ENCODE peak calls at places on chromosomes 6 and 20, in ten cellular contexts. W is nephron progenitor cell; Z is suprapubic skin; P is endothelial cell; Q is lung; K is HCT116; B is fibroblast of villous mesenchyme; D is breast epithelium; H is GM12865; S is activated CD8-positive, alpha-beta T cell treated with anti-CD3 and anti-CD28 coated beads for 36 hours. R is an unnamed sample.

GRCh38 chr6:26607434-26608230 is 10.9 kb downstream of the ABT1 start:
- DNase-seq in W (peak), Z (no peak), P (peak), Q (peak), K (peak), B (peak), D (no peak), H (peak), S (peak), R (no peak)

GRCh38 chr6:121430514-121431460 is 4.7 kb upstream of the GJA1 start:
- DNase-seq in W (no peak), Z (no peak), P (no peak), Q (no peak), K (peak), B (peak), D (no peak), H (no peak), S (no peak), R (no peak)

GRCh38 chr6:131954775-131955107 is 3.6 kb upstream of the CCN2 start:
- DNase-seq in W (no peak), Z (no peak), P (no peak), Q (peak), K (no peak), B (peak), D (peak), H (no peak), S (no peak), R (no peak)

GRCh38 chr20:32478576-32478975 is 106.6 kb downstream of the NOL4L start:
- DNase-seq in W (no peak), Z (no peak), P (no peak), Q (no peak), K (no peak), B (no peak), D (no peak), H (no peak), S (no peak), R (no peak)

GRCh38 chr6:116450769-116451740 is 10.1 kb upstream of the CALHM6 start:
- DNase-seq in W (no peak), Z (no peak), P (peak), Q (no peak), K (no peak), B (no peak), D (no peak), H (peak), S (peak), R (no peak)

GRCh38 chr20:13868331-13868730 is 83.5 kb downstream of the NDUFAF5 start:
- DNase-seq in W (no peak), Z (no peak), P (no peak), Q (no peak), K (no peak), B (no peak), D (no peak), H (no peak), S (no peak), R (no peak)

GRCh38 chr6:27757307-27757706 is 154.9 kb downstream of the OR2B2 start:
- DNase-seq in W (peak), Z (no peak), P (peak), Q (no peak), K (no peak), B (no peak), D (no peak), H (peak), S (peak), R (no peak)

GRCh38 chr20:21184810-21185209 is 58.9 kb downstream of the KIZ start:
- DNase-seq in W (no peak), Z (no peak), P (no peak), Q (no peak), K (no peak), B (peak), D (no peak), H (no peak), S (no peak), R (no peak)

GRCh38 chr6:5126214-5126613 is 41.1 kb downstream of the PPP1R3G start:
- DNase-seq in W (no peak), Z (no peak), P (no peak), Q (no peak), K (no peak), B (peak), D (no peak), H (no peak), S (no peak), R (no peak)

GRCh38 chr20:20894753-20895152 is 182.3 kb upstream of the RALGAPA2 start:
- DNase-seq in W (no peak), Z (no peak), P (no peak), Q (no peak), K (no peak), B (no peak), D (no peak), H (no peak), S (no peak), R (no peak)

GRCh38 chr20:18588554-18589043 is 745 bp downstream of the DTD1 start:
- DNase-seq in W (peak), Z (no peak), P (no peak), Q (no peak), K (no peak), B (no peak), D (no peak), H (peak), S (no peak), R (no peak)

GRCh38 chr6:21616005-21616404 is 22.5 kb downstream of the SOX4 start:
- DNase-seq in W (no peak), Z (no peak), P (peak), Q (no peak), K (no peak), B (no peak), D (no peak), H (no peak), S (no peak), R (no peak)

GRCh38 chr6:13454286-13455221 is 32.8 kb downstream of the GFOD1 start:
- DNase-seq in W (no peak), Z (peak), P (no peak), Q (peak), K (no peak), B (peak), D (no peak), H (peak), S (peak), R (peak)

GRCh38 chr6:35396991-35397390 is 54.6 kb downstream of the PPARD start:
- DNase-seq in W (no peak), Z (no peak), P (no peak), Q (no peak), K (no peak), B (no peak), D (no peak), H (no peak), S (no peak), R (no peak)

GRCh38 chr6:56637640-56638039 is 5.0 kb downstream of the DST start:
- DNase-seq in W (no peak), Z (no peak), P (no peak), Q (no peak), K (peak), B (peak), D (no peak), H (peak), S (no peak), R (no peak)

GRCh38 chr6:132413501-132413805 is 12.2 kb upstream of the MOXD1 start:
- DNase-seq in W (no peak), Z (no peak), P (no peak), Q (no peak), K (no peak), B (no peak), D (no peak), H (no peak), S (no peak), R (no peak)

GRCh38 chr6:37011656-37012378 is 6.4 kb downstream of the FGD2 start:
- DNase-seq in W (no peak), Z (no peak), P (no peak), Q (no peak), K (no peak), B (peak), D (no peak), H (no peak), S (no peak), R (no peak)

GRCh38 chr6:8392569-8392968 is 42.8 kb downstream of the SLC35B3 start:
- DNase-seq in W (no peak), Z (no peak), P (no peak), Q (no peak), K (no peak), B (no peak), D (no peak), H (peak), S (no peak), R (no peak)

GRCh38 chr6:9499709-9500108 is 915.2 kb downstream of the TFAP2A start:
- DNase-seq in W (no peak), Z (no peak), P (no peak), Q (no peak), K (no peak), B (no peak), D (no peak), H (peak), S (no peak), R (no peak)

GRCh38 chr6:108947114-108947854 is 99.1 kb downstream of the ARMC2 start:
- DNase-seq in W (no peak), Z (no peak), P (no peak), Q (no peak), K (no peak), B (peak), D (no peak), H (no peak), S (no peak), R (no peak)

GRCh38 chr6:45554596-45554995 is 176.9 kb upstream of the SUPT3H start:
- DNase-seq in W (no peak), Z (no peak), P (no peak), Q (no peak), K (no peak), B (peak), D (no peak), H (no peak), S (no peak), R (no peak)

GRCh38 chr6:132797975-132798819 is at the start of gene SLC18B1:
- DNase-seq in W (peak), Z (peak), P (peak), Q (peak), K (no peak), B (no peak), D (no peak), H (peak), S (peak), R (peak)

GRCh38 chr6:99736302-99736701 is 129.7 kb downstream of the PRDM13 start:
- DNase-seq in W (no peak), Z (no peak), P (no peak), Q (no peak), K (peak), B (no peak), D (no peak), H (peak), S (peak), R (no peak)

GRCh38 chr6:35173068-35174042 is 32.2 kb upstream of the TCP11 start:
- DNase-seq in W (no peak), Z (no peak), P (no peak), Q (no peak), K (no peak), B (peak), D (no peak), H (peak), S (no peak), R (no peak)

GRCh38 chr6:26216886-26217713 is 129.9 kb downstream of the HFE start:
- DNase-seq in W (peak), Z (peak), P (peak), Q (peak), K (no peak), B (peak), D (peak), H (peak), S (peak), R (peak)

GRCh38 chr6:148793721-148794120 is 46.9 kb downstream of the UST start:
- DNase-seq in W (no peak), Z (no peak), P (no peak), Q (no peak), K (no peak), B (no peak), D (no peak), H (no peak), S (no peak), R (no peak)

GRCh38 chr20:41738584-41739193 is 120.5 kb upstream of the CHD6 start:
- DNase-seq in W (peak), Z (no peak), P (peak), Q (no peak), K (peak), B (peak), D (peak), H (peak), S (peak), R (peak)

GRCh38 chr20:25623736-25624499 is at the start of gene NANP:
- DNase-seq in W (peak), Z (peak), P (peak), Q (peak), K (peak), B (peak), D (peak), H (peak), S (peak), R (peak)

GRCh38 chr6:154499854-154500589 is 10.5 kb downstream of the CNKSR3 start:
- DNase-seq in W (no peak), Z (no peak), P (no peak), Q (no peak), K (no peak), B (no peak), D (no peak), H (no peak), S (no peak), R (no peak)

GRCh38 chr20:58237318-58238182 is 9.1 kb upstream of the ANKRD60 start:
- DNase-seq in W (no peak), Z (no peak), P (no peak), Q (no peak), K (no peak), B (peak), D (no peak), H (no peak), S (no peak), R (no peak)

DNA sequence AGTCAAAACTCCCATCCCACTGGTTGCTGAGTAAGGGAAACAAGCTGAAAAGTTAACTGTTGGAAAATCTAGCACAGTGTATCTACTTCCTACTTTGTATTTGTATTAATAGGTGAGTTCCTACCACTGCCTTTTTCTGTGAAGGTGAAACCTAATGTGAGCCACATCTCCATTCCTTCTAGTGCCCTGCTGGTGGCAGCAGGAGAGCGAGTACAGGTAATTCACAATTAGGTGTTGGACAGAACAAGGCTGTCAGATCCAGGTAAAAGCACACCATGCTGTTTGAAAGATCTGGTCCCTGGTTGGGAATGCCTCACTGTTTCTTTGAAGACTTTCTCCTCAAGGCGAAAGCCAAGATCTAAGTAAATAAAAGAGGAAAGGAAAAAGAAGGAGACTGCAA is 528.4 kb downstream of the PKHD1 start:
- DNase-seq in W (no peak), Z (no peak), P (no peak), Q (no peak), K (no peak), B (no peak), D (no peak), H (peak), S (no peak), R (no peak)
- TF ChIP-seq CTCF in W (no peak), Z (no peak), P (no peak), Q (no peak), K (no peak), B (no peak), D (peak), H (no peak), S (no peak), R (no peak)

GRCh38 chr6:33085627-33086026 is 9.8 kb downstream of the HLA-DPB1 start:
- DNase-seq in W (no peak), Z (no peak), P (no peak), Q (no peak), K (no peak), B (no peak), D (no peak), H (no peak), S (no peak), R (no peak)

GRCh38 chr6:33079575-33079974 is 3.8 kb downstream of the HLA-DPB1 start:
- DNase-seq in W (no peak), Z (no peak), P (no peak), Q (no peak), K (no peak), B (no peak), D (no peak), H (no peak), S (no peak), R (no peak)

GRCh38 chr6:33080127-33081089 is 4.6 kb downstream of the HLA-DPB1 start:
- DNase-seq in W (peak), Z (peak), P (peak), Q (peak), K (no peak), B (peak), D (no peak), H (no peak), S (peak), R (peak)

GRCh38 chr6:33081098-33081824 is 5.5 kb downstream of the HLA-DPB1 start:
- DNase-seq in W (no peak), Z (no peak), P (no peak), Q (no peak), K (no peak), B (no peak), D (no peak), H (no peak), S (no peak), R (no peak)

DNA sequence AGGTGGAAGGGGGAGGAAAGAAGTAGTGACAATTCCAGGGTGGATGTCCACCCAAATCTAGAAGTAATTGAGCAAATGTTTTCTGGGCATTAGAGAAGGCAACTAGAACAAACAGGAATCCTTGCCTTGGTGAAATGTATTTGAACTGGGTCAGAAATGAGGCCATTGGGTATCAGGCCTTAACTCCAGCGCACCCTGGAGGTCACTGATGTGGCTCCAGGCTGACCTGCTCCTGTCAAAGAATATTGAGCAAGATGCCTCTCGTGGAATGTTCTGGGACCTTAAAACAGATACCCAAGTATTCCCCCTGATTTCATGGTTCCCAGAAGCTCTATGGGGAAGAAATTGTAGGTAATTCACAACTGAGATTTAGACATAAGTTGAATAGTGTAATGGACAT is 6.9 kb downstream of the HLA-DPB1 start:
- DNase-seq in W (peak), Z (no peak), P (peak), Q (no peak), K (peak), B (peak), D (no peak), H (peak), S (peak), R (peak)
- TF ChIP-seq CTCF in W (peak), Z (no peak), P (no peak), Q (no peak), K (peak), B (peak), D (peak), H (peak), S (no peak), R (peak)

DNA sequence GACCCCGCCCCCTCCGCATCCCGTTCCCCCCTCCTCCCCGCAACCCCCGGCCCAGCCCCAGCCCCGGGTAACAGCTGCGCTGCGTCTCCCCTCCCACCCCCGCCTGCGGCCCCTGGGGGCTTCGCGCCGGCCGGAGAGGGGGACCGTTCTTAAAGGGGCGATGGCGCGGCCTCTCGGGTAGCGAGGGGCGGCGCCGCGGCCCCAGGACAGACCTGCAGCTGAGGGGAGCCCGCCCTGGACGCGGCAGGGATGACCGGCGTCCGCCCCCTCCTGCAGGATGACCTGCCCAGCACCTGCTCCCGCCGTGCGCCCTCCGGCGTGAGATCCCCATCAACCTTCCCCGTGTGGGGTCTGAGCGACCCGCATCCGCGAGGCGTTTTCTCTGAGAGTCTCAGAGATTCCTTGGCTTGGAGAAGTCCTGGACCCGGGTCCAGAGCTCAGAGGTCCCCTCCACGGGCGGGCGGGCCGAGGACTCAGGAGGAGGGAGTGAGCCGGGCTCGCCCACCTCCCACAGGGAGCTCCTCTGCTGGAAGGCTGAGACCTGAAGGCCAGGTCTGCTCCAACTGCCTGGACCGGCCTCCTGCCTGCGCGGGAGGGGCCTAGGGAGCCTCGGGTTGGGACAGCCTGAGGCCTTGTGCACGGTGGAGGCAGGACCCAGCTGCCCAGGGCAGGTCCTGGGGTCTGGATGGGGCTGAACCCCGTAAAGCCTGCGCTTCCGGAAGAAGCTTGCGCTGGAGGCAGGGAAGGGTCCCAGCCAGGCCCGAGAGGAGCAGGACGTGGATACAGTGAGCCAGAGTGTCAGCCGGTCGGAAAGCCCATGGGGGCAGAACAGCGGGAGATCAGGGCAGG is 497 bp upstream of the NKAIN4 start:
- DNase-seq in W (peak), Z (no peak), P (no peak), Q (no peak), K (no peak), B (no peak), D (no peak), H (no peak), S (no peak), R (no peak)
- TF ChIP-seq CTCF in W (no peak), Z (no peak), P (no peak), Q (no peak), K (no peak), B (no peak), D (no peak), H (no peak), S (no peak), R (no peak)

GRCh38 chr6:87972279-87972678 is 75.4 kb upstream of the SPACA1 start:
- DNase-seq in W (no peak), Z (no peak), P (no peak), Q (no peak), K (no peak), B (no peak), D (no peak), H (no peak), S (no peak), R (no peak)
- TF ChIP-seq CTCF in W (no peak), Z (no peak), P (no peak), Q (no peak), K (no peak), B (no peak), D (no peak), H (no peak), S (no peak), R (no peak)

DNA sequence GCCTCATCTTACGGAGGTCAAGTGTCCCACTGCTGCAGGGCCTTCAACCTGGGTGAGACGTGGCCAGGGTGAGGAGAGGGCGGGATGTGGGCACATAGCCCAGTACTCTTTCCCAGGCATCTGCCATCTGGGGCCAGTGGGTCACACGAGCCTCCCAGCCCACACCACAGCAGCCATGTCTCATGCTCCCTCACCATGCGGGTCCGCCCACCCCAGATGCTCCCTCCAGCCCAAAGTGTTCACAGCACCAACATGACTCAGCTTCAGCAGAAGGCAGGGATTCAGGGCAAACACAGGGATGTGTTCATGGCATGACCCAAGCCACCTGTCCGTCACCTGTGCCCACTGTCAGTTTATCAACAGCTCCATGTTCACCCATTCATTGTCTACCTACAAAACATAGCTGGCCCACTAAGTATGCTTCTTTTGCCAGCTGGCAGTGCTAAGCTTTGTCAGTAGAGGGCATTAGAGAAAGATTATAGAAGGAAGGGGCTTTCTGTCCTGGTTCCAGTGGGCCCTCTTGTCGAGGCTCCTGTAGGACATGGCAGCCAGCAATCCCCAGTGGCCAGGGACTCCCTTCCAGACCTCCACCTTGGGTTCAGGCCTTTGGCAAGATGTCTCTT is 109.2 kb downstream of the FOXF2 start:
- DNase-seq in W (no peak), Z (no peak), P (no peak), Q (no peak), K (no peak), B (no peak), D (no peak), H (no peak), S (no peak), R (no peak)
- TF ChIP-seq CTCF in W (no peak), Z (no peak), P (no peak), Q (no peak), K (no peak), B (no peak), D (no peak), H (peak), S (no peak), R (no peak)

DNA sequence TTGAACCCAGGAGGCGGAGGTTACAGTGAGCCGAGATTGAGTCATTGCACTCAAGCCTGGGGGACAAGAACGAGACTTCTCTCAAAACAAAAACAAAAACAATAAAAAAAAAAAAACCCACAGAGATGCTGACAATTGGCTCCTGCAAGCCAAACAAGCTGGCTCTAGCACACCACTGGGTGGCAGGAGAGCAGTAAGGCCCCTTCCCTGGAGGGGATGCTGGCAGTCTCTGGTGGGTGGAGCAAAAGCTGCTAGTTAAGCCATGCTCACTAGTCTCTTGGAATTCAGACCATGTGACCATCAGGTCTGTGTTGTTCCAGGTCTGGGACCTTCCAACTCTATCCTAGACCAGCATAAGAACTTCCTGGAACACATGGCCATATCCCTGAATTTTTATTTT is 18.9 kb upstream of the DSN1 start:
- DNase-seq in W (peak), Z (no peak), P (peak), Q (no peak), K (peak), B (peak), D (no peak), H (peak), S (peak), R (no peak)
- TF ChIP-seq CTCF in W (no peak), Z (no peak), P (no peak), Q (no peak), K (peak), B (peak), D (no peak), H (peak), S (no peak), R (peak)